ENCODE peak calls at places on chromosomes 13 and 19, in eight cellular contexts. Z, G, I, J, P, Q, M and D are unnamed samples.

GRCh38 chr13:107864543-107865460 is 350.5 kb downstream of the LIG4 start:
- DNase-seq in Z (peak), G (no peak), I (no peak), J (peak), P (no peak), Q (no peak), M (peak), D (peak)

GRCh38 chr19:31678421-31678820 is 329.2 kb upstream of the TSHZ3 start:
- DNase-seq in Z (no peak), G (no peak), I (no peak), J (no peak), P (no peak), Q (no peak), M (no peak), D (no peak)

GRCh38 chr13:51799261-51799660 is 4.7 kb downstream of the DHRS12 start:
- DNase-seq in Z (no peak), G (no peak), I (no peak), J (no peak), P (no peak), Q (no peak), M (no peak), D (no peak)

GRCh38 chr13:52686381-52686780 is 33.7 kb downstream of the SUGT1 start:
- DNase-seq in Z (no peak), G (no peak), I (no peak), J (no peak), P (no peak), Q (no peak), M (no peak), D (no peak)

GRCh38 chr19:12623361-12624031 is 12.8 kb downstream of the ZNF791 start:
- DNase-seq in Z (no peak), G (no peak), I (no peak), J (no peak), P (no peak), Q (no peak), M (no peak), D (no peak)

GRCh38 chr19:43432866-43433673 is 18.4 kb downstream of the TEX101 start:
- DNase-seq in Z (peak), G (peak), I (peak), J (peak), P (peak), Q (no peak), M (peak), D (peak)

GRCh38 chr13:53200075-53200474 is 171.5 kb downstream of the OLFM4 start:
- DNase-seq in Z (no peak), G (no peak), I (no peak), J (no peak), P (no peak), Q (no peak), M (no peak), D (no peak)

GRCh38 chr13:80707000-80707983 is 366.4 kb upstream of the SPRY2 start:
- DNase-seq in Z (no peak), G (no peak), I (no peak), J (no peak), P (no peak), Q (no peak), M (no peak), D (no peak)

GRCh38 chr13:100887729-100888151 is 213.1 kb upstream of the TMTC4 start:
- DNase-seq in Z (peak), G (no peak), I (no peak), J (no peak), P (no peak), Q (no peak), M (no peak), D (peak)

GRCh38 chr19:3243851-3244700 is 19.6 kb downstream of the CELF5 start:
- DNase-seq in Z (peak), G (no peak), I (no peak), J (peak), P (no peak), Q (no peak), M (peak), D (peak)

DNA sequence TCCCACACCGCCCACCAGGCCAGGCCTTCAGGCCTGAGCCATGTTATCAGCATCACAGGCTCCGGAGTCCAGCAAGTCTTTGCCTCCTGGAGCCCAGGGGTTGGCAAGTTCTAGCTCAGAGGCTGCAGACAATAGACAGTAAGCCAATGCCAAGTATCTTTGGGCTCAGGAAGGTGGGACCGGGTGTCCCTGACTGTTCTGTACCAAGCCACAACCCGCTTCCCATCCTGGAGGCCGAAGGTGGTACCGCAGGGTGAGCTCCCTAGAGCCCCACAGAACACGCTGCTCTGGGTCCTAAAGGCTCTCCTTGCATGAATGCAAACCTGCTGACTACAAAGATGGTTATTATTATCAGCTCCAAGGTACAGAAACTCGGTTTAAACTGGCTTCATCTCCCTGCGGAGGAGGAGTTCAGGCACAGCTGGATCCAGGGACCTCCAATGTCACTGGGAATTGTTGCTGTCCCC is 5.5 kb upstream of the FSTL3 start:
- DNase-seq in Z (no peak), G (no peak), I (no peak), J (no peak), P (no peak), Q (no peak), M (no peak), D (no peak)
- TF ChIP-seq CTCF in Z (peak), G (no peak), I (no peak), J (no peak), P (no peak), Q (no peak), M (no peak), D (peak)

GRCh38 chr13:112968380-112968909 is 569 bp upstream of the MCF2L start:
- DNase-seq in Z (no peak), G (peak), I (no peak), J (peak), P (no peak), Q (no peak), M (no peak), D (no peak)
- H3K4me3 ChIP-seq in Z (peak), G (peak), I (peak), J (peak), P (peak), Q (peak), M (peak), D (no peak)

GRCh38 chr19:51296331-51297093 is 14.9 kb upstream of the IGLON5 start:
- DNase-seq in Z (no peak), G (no peak), I (no peak), J (no peak), P (no peak), Q (no peak), M (no peak), D (no peak)
- TF ChIP-seq CTCF in Z (no peak), G (no peak), I (no peak), J (no peak), P (no peak), Q (no peak), M (no peak), D (no peak)

GRCh38 chr13:67033170-67033569 is 197.0 kb downstream of the PCDH9 start:
- DNase-seq in Z (no peak), G (no peak), I (no peak), J (no peak), P (no peak), Q (no peak), M (no peak), D (no peak)
- H3K4me3 ChIP-seq in Z (no peak), G (no peak), I (no peak), J (no peak), P (no peak), Q (no peak), M (no peak), D (no peak)

GRCh38 chr13:20401586-20401957 is 124.1 kb downstream of the CRYL1 start:
- DNase-seq in Z (no peak), G (no peak), I (no peak), J (no peak), P (no peak), Q (no peak), M (no peak), D (no peak)
- TF ChIP-seq CTCF in Z (no peak), G (no peak), I (no peak), J (no peak), P (no peak), Q (no peak), M (no peak), D (no peak)